ENCODE peak calls at places on chromosomes 1 and 21, in ten cellular contexts. U is uterus, Q is prostate gland, N is A549, Y is adrenal gland, J is IMR-90, L is tibial nerve, W is right lobe of liver, R is ovary, B is stomach. S is an unnamed sample.

GRCh38 chr1:29974345-29974744 is 738.0 kb downstream of the PTPRU start:
- DNase-seq in J (peak), L (no peak), B (no peak), Q (no peak), U (no peak), Y (no peak), N (peak), R (no peak), W (no peak), S (no peak)

GRCh38 chr1:59071289-59071688 is 225.6 kb upstream of the FGGY start:
- DNase-seq in J (no peak), U (no peak), L (no peak), B (no peak), N (no peak), Q (peak), W (no peak), Y (no peak), R (no peak), S (peak)

GRCh38 chr1:43452789-43453441 is 816 bp downstream of the HYI start:
- DNase-seq in W (no peak), J (peak), Q (peak), L (no peak), U (peak), R (no peak), B (peak), Y (no peak), N (peak), S (no peak)

GRCh38 chr1:92419642-92420041 is 67.1 kb downstream of the GFI1 start:
- DNase-seq in J (no peak), B (no peak), W (no peak), Q (no peak), U (no peak), R (no peak), Y (no peak), L (no peak), N (no peak), S (no peak)

GRCh38 chr1:118388341-118388740 is 203.3 kb upstream of the SPAG17 start:
- DNase-seq in J (no peak), B (no peak), R (no peak), Y (no peak), W (no peak), N (no peak), Q (no peak), L (no peak), U (no peak), S (no peak)

GRCh38 chr1:225749706-225750105 is 27.9 kb upstream of the SRP9 start:
- DNase-seq in B (no peak), L (no peak), J (no peak), Y (no peak), W (no peak), Q (no peak), N (no peak), U (no peak), R (no peak), S (no peak)

GRCh38 chr1:15749399-15750291 is 7.3 kb downstream of the TMEM82 start:
- DNase-seq in B (no peak), Q (no peak), J (no peak), W (no peak), N (no peak), L (no peak), Y (peak), R (peak), U (peak), S (no peak)

GRCh38 chr1:243335297-243335696 is 79.5 kb downstream of the SDCCAG8 start:
- DNase-seq in R (no peak), Y (peak), J (no peak), N (no peak), W (no peak), L (no peak), Q (no peak), U (no peak), B (no peak), S (no peak)

GRCh38 chr1:235018161-235018560 is 110.5 kb downstream of the TOMM20 start:
- DNase-seq in Q (no peak), L (no peak), W (no peak), N (peak), U (no peak), B (no peak), Y (peak), R (no peak), J (peak), S (no peak)

GRCh38 chr1:109834951-109835350 is 71.2 kb upstream of the EPS8L3 start:
- DNase-seq in Q (no peak), Y (no peak), J (no peak), L (no peak), B (no peak), U (no peak), R (no peak), W (no peak), N (no peak), S (no peak)
- H3K27ac ChIP-seq in Q (no peak), Y (no peak), J (no peak), L (no peak), B (no peak), U (no peak), R (no peak), W (no peak), N (peak), S (no peak)

GRCh38 chr21:32727728-32728454 is at the start of gene SYNJ1:
- DNase-seq in U (peak), Y (peak), B (peak), J (peak), L (peak), W (peak), Q (peak), R (peak), N (peak), S (peak)

GRCh38 chr21:32728455-32729237 is 833 bp upstream of the SYNJ1 start:
- DNase-seq in Y (no peak), W (no peak), L (no peak), U (no peak), J (no peak), B (no peak), N (no peak), Q (no peak), R (no peak), S (no peak)

GRCh38 chr21:32732544-32732943 is 4.7 kb upstream of the SYNJ1 start:
- DNase-seq in N (no peak), R (no peak), Q (no peak), W (no peak), Y (no peak), U (no peak), L (no peak), B (no peak), J (no peak), S (no peak)

GRCh38 chr21:32727478-32727727 is 410 bp downstream of the SYNJ1 start:
- DNase-seq in Y (no peak), L (no peak), B (peak), Q (peak), N (no peak), R (no peak), J (no peak), U (no peak), W (no peak), S (no peak)

GRCh38 chr21:32726742-32727477 is 903 bp downstream of the SYNJ1 start:
- DNase-seq in Y (peak), N (peak), J (peak), B (no peak), R (no peak), Q (no peak), U (no peak), W (no peak), L (no peak), S (no peak)
- TF ChIP-seq POLR2A in Y (no peak), N (no peak), J (peak), B (no peak), R (no peak), Q (no peak), U (no peak), W (no peak), L (no peak), S (no peak)

DNA sequence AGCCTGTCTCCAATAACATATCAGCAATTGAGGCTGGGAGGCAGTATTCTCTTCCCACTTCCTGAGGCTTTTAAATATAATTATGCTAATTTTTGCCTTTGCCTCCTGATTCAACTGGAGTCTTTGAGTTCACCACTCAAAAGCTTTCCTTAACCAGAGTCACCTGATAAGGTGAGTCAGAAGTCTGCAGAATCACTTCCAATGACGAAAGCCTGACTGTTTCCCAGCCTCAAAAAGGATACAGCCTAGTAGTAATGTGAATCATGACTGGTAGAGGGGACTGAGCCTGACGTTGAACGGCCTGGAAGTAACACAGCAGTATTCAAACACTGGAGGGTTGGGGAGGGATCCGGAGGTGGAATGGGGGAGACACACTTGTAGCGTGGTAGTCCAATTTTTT is 10.4 kb upstream of the MRPL9 start:
- DNase-seq in Y (no peak), R (no peak), J (peak), Q (no peak), U (no peak), L (no peak), N (no peak), B (no peak), W (no peak), S (no peak)
- H3K27ac ChIP-seq in Y (no peak), R (no peak), J (no peak), Q (no peak), U (no peak), L (no peak), N (no peak), B (no peak), W (no peak), S (no peak)

GRCh38 chr1:231338270-231339128 is at the start of gene SPRTN:
- DNase-seq in Q (no peak), L (no peak), R (no peak), Y (no peak), N (no peak), B (no peak), U (no peak), W (no peak), J (peak), S (no peak)
- TF ChIP-seq POLR2A in Q (no peak), L (no peak), R (no peak), Y (no peak), N (peak), B (no peak), U (no peak), W (no peak), J (no peak), S (no peak)

GRCh38 chr1:36341626-36342320 is 18.3 kb upstream of the EVA1B start:
- DNase-seq in B (no peak), J (no peak), U (no peak), N (no peak), Q (no peak), L (no peak), R (no peak), Y (no peak), W (no peak), S (peak)

GRCh38 chr1:36339615-36340014 is 16.2 kb upstream of the EVA1B start:
- DNase-seq in Y (peak), N (no peak), U (no peak), J (no peak), R (no peak), W (no peak), Q (no peak), L (no peak), B (no peak), S (no peak)

GRCh38 chr1:36343651-36344394 is 20.4 kb upstream of the EVA1B start:
- DNase-seq in Y (no peak), J (no peak), R (no peak), Q (no peak), L (no peak), U (no peak), N (no peak), B (no peak), W (no peak), S (peak)

GRCh38 chr1:36342426-36343185 is 19.2 kb upstream of the EVA1B start:
- DNase-seq in J (peak), B (peak), U (peak), N (peak), W (no peak), Y (peak), Q (no peak), R (no peak), L (peak), S (peak)

DNA sequence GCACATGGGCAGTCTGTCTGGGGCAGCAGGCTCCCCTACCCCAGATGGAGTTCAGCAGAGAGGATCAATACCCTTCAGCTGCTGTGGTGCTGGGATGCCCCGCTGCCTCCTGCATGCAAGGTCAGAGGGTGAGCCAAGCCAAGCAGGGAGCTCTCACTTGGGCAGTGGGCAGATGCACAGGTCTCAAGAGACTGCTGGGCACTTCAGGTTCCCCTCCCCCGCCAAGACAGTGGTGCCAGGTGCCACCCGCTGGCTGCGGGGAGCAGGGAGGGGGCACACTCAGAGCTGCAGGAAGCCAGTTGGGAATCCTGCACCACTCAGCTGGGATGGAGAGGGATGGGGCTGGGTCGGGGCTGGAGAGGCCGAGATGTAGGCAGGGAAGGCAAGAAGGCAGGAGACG is 15.8 kb upstream of the EVA1B start:
- DNase-seq in B (no peak), L (no peak), J (no peak), U (no peak), R (no peak), W (no peak), N (no peak), Q (no peak), Y (no peak), S (no peak)
- H3K27ac ChIP-seq in B (no peak), L (no peak), J (no peak), U (no peak), R (no peak), W (no peak), N (no peak), Q (no peak), Y (no peak), S (no peak)

DNA sequence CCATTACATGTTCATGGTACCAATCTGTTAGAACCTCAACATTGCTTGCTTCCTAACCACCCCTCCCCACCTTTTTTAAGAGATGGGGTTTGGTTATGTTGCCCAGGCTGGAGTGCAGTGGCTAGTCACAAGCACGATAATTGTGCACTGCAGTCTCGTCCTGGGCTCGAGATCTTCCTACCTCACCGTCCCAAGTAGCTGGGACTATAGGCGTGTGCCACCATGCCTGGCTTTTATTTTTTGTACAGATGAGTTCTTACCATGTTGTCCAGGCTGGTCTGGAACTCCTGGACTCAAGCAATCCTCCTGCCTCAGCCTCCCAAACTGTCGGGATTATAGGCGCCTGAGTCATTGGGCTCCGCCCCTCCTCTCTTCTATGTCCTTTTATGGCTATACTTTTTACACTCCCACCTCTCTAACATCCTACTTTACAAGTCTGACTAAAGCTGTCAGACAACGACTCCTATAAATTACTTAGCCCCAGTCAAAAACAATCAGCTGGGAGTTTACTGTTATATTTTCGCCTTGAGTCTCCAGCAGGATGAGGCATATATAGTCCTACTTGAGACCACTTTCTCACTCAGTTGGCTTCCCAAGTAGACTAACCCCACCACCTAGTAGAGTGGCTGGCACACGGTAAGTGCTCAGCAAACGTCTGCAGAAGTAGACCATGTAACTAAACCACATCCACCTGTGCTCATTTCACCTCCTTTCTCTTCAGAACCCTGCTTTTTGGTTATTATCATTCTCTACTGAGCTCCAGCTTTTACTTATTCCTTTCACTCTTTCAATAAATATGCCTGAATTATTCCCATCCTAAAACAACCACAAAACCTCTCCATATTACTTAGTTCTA is 13.8 kb downstream of the ENSA start:
- DNase-seq in Q (no peak), N (peak), L (no peak), B (no peak), U (no peak), R (no peak), W (no peak), Y (no peak), J (no peak), S (no peak)
- TF ChIP-seq POLR2A in Q (no peak), N (no peak), L (no peak), B (no peak), U (no peak), R (no peak), W (no peak), Y (no peak), J (no peak), S (no peak)

GRCh38 chr1:10754571-10755329 is 41.7 kb downstream of the CASZ1 start:
- DNase-seq in Q (no peak), L (no peak), B (no peak), U (no peak), N (no peak), R (no peak), Y (no peak), W (no peak), J (peak), S (no peak)
- H3K27ac ChIP-seq in Q (no peak), L (no peak), B (peak), U (peak), N (no peak), R (no peak), Y (no peak), W (no peak), J (no peak), S (no peak)

S was measured in spleen.